ENCODE peak calls at places on chromosomes 1 and 21, in five cellular contexts. B is A549, R is stomach, W is IMR-90, D is prostate gland. S is an unnamed sample.

GRCh38 chr1:208515123-208515522 is 270.9 kb upstream of the PLXNA2 start:
- DNase-seq in D (no peak), R (no peak), B (no peak), W (no peak), S (no peak)

GRCh38 chr1:93707956-93708355 is 26.3 kb upstream of the BCAR3 start:
- DNase-seq in W (no peak), B (no peak), D (no peak), R (no peak), S (no peak)

GRCh38 chr1:62269439-62269838 is 49.8 kb downstream of the KANK4 start:
- DNase-seq in B (no peak), D (no peak), W (no peak), R (no peak), S (no peak)

GRCh38 chr1:208183977-208184901 is 59.9 kb downstream of the PLXNA2 start:
- DNase-seq in B (peak), R (peak), D (peak), W (peak), S (no peak)

GRCh38 chr1:50270926-50271325 is 152.3 kb downstream of the DMRTA2 start:
- DNase-seq in W (no peak), R (no peak), D (no peak), B (no peak), S (no peak)

GRCh38 chr1:9270290-9270900 is 22.3 kb upstream of the SPSB1 start:
- DNase-seq in D (peak), W (no peak), B (no peak), R (no peak), S (no peak)

GRCh38 chr1:77415585-77415984 is 133.8 kb downstream of the AK5 start:
- DNase-seq in B (no peak), D (no peak), R (no peak), W (no peak), S (no peak)

GRCh38 chr21:46385846-46386725 is 62.1 kb downstream of the PCNT start:
- DNase-seq in W (no peak), B (no peak), R (no peak), D (no peak), S (no peak)

GRCh38 chr21:15534450-15534886 is 195.3 kb upstream of the USP25 start:
- DNase-seq in B (no peak), W (no peak), R (no peak), D (no peak), S (no peak)

GRCh38 chr1:1361982-1362423 is 3.6 kb upstream of the MXRA8 start:
- DNase-seq in B (no peak), D (no peak), R (no peak), W (peak), S (no peak)
- H3K27ac ChIP-seq in B (no peak), D (peak), R (peak), W (peak), S (no peak)

DNA sequence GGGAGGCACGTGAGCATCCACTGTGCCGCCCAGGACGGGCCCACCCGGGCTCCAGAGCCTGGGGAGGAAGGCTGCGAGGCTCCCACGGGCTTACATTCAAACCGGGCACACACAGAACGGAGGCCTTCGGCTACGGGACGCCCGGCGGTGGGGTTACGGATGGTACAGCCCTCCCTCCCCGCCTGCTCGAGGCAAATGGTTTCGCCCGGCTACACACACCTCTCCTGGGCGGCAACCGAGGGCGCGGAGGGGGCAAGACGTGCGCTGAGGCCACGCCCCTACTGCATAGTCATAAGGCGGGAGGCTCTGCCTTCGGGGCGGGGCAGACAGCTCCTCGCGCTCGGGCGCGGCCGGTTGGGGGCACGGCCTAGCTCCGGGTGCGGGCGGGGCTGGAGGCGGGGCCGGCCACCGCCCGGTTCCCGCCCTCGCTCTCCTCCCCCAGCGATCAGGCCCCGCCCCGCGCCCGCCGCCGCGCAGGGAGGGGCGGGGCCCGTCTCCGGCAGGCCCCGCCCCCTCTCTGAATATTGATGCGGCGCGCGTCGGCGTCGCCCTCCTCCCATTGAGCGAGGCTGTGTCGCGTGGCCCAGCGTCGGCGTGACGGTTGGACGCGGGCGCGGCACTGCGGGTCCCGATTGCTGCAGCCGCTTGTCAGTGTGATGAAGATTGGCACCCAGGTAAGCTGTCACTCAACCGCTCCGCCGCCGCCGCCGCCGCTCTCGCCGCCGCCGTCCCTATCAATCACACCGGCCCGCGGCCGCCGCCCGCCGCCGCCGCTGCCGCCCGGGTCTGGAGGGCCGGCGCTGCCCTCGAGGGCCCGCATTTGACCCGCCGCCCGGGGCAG is at the start of gene PKNOX1:
- DNase-seq in D (peak), W (peak), R (peak), B (peak), S (peak)
- TF ChIP-seq POLR2A in D (peak), W (no peak), R (no peak), B (peak), S (peak)

GRCh38 chr21:39175665-39176064 is 7.6 kb downstream of the PSMG1 start:
- DNase-seq in R (no peak), D (no peak), W (no peak), B (no peak), S (no peak)
- TF ChIP-seq CTCF in R (no peak), D (no peak), W (no peak), B (no peak), S (no peak)

GRCh38 chr1:7491089-7491817 is 279.8 kb upstream of the VAMP3 start:
- DNase-seq in B (no peak), D (no peak), R (no peak), W (peak), S (peak)
- H3K27ac ChIP-seq in B (peak), D (no peak), R (no peak), W (peak), S (no peak)

DNA sequence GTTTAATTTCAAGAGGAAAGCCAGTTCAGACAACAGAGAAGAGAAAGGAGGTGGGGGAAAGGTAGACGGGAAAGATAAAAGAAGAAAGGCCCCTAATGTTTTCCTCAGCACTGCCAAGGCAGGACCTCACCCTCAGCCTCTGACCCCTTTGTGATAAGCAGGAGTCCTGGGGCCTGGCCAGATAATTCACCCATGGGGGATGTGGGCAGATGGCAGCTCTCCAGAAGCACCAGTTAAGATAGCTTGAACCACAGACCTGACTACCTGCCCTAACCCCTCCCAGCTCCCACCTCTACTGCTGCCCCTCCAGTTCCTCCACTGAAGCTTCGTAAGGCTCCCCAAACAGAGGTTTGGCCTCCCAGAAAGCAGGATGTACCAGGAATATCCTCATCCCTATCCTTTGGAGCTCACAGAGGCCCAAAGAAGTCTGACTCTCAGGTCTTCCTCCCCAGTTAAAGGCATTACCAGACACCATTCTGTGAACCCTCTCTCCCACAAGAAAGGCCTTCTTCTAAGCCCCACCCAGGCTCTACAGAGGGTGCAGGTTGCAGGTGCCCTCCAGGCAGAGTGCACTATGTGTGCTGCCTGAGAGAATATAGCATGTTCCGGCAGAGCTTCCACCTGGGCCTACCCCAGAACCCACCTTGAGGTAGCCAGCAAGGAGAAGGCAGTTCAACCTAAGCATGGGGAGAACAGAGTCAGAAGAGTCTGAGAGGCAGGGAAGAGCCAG is 9.2 kb upstream of the SNAPIN start:
- DNase-seq in W (no peak), D (no peak), R (peak), B (no peak), S (no peak)
- TF ChIP-seq POLR2A in W (no peak), D (no peak), R (no peak), B (no peak), S (no peak)

GRCh38 chr21:30340714-30341573 is 3.5 kb upstream of the KRTAP27-1 start:
- DNase-seq in W (peak), R (peak), B (peak), D (peak), S (peak)

GRCh38 chr21:30348506-30348905 is at the start of gene KRTAP23-1:
- DNase-seq in R (no peak), D (no peak), W (no peak), B (no peak), S (no peak)

GRCh38 chr21:30349572-30349971 is 1.2 kb upstream of the KRTAP23-1 start:
- DNase-seq in D (no peak), W (no peak), R (no peak), B (no peak), S (no peak)

GRCh38 chr21:30345014-30345413 is 3.4 kb downstream of the KRTAP23-1 start:
- DNase-seq in D (no peak), B (no peak), W (no peak), R (no peak), S (no peak)
- TF ChIP-seq CTCF in D (no peak), B (no peak), W (no peak), R (no peak), S (no peak)

GRCh38 chr1:154966111-154966510 is 4.4 kb downstream of the SHC1 start:
- DNase-seq in D (no peak), B (no peak), R (no peak), W (no peak), S (no peak)

GRCh38 chr1:154968731-154969130 is 1.8 kb downstream of the SHC1 start:
- DNase-seq in W (no peak), R (no peak), B (no peak), D (no peak), S (no peak)

GRCh38 chr1:154969741-154970452 is 650 bp downstream of the SHC1 start:
- DNase-seq in D (no peak), R (no peak), B (no peak), W (no peak), S (no peak)

GRCh38 chr1:154969246-154969645 is 1.3 kb downstream of the SHC1 start:
- DNase-seq in D (no peak), W (no peak), B (no peak), R (no peak), S (no peak)

GRCh38 chr1:154967331-154967950 is 3.1 kb downstream of the SHC1 start:
- DNase-seq in R (no peak), W (no peak), B (no peak), D (no peak), S (no peak)
- H3K27ac ChIP-seq in R (no peak), W (no peak), B (peak), D (peak), S (no peak)

GRCh38 chr21:43858806-43859648 is 6.0 kb upstream of the AGPAT3 start:
- DNase-seq in D (no peak), R (no peak), B (no peak), W (no peak), S (no peak)

GRCh38 chr21:43853851-43854772 is 10.9 kb upstream of the AGPAT3 start:
- DNase-seq in W (no peak), R (no peak), D (no peak), B (no peak), S (no peak)

GRCh38 chr21:43851593-43851992 is 13.4 kb upstream of the AGPAT3 start:
- DNase-seq in D (no peak), R (no peak), B (no peak), W (no peak), S (no peak)

GRCh38 chr21:43855955-43856354 is 9.1 kb upstream of the AGPAT3 start:
- DNase-seq in R (no peak), W (no peak), B (no peak), D (no peak), S (no peak)

DNA sequence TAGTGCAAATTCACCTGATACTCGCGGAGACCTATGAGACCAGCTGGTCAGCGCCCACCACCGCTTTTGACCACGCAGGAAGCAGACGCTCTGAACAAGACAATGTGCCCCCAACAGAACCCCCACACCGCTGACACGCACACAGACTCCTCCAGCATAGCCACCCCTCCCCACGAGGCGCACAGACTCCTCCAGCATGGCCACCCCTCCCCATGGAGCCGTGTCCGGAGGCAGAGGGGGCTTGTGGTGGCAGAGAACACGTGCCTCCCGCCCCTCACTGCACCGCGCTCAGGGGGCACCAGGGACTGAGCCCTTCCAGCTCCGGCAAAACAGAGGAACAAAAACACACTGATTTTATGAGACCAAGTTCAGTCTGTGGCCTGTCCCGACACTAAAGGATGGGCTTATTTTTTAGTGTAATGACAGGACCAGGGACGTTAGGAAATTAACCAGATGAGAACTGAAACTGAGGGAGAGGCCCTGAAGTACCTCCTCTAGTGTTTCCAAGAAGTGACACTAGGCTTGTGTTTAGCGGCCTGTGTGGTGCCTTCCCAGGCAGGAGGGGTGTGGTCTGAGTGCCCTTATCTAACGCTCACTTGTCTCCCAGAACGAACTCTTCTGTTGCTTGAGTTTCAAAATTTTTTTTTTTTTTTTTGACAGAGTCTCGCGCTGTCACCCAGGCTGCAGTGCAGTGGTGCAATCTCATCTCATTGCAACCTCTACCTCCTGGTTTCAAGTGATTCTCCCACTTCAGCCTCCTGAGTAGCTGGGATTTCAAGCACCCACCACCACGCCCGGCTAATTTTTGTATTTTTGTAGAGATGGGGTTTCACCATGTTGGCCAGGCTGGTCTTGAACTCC is 10.0 kb upstream of the AGPAT3 start:
- DNase-seq in R (no peak), W (no peak), B (no peak), D (no peak), S (no peak)
- TF ChIP-seq POLR2A in R (no peak), W (no peak), B (no peak), D (no peak), S (no peak)

DNA sequence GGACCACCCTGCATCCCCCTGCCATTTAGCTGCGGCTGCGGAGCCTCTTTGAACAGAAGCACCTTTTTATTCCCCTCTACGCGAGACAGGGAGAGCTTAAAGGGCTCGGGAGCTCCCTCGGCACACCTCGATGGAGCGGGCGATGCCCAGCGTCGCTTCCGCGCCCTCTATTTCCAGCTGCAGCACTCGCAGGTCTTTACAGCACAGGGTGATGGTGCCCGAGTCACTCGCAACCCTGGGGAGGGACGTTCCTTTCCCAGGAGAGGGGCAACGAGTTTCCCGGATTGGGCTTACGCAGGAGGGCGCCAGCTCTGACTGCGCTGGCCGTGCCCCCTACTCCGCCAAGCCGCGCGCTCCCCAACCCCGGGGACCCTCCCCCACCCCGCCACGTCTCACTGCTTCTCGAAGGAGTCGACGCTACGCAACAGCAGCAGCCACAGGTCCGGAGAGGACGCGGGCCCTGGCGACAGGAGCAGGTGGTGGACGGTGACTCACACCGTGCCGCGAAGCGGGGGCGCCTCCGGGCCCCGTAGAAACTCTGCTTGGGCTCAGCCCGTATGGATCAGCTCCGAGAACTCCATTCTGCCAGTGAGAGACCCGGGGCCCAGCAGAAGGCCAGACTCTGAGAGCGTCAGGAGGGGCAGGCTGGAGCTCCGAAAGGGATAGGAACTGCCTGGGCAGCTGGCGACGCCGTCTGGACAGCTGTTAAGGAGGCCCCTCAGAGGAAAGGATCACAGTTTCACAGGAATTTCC is 5.8 kb upstream of the FAM167B start:
- DNase-seq in D (peak), R (peak), W (peak), B (peak), S (peak)
- TF ChIP-seq CTCF in D (peak), R (no peak), W (peak), B (no peak), S (no peak)